ENCODE peak calls at places on chromosomes 3 and 15, in nine cellular contexts. G is D721Med, L is psoas muscle, O is upper lobe of right lung, U is mammary epithelial cell, H is neural crest cell, F is AG09319, N is breast epithelium, M is endothelial cell. B is an unnamed sample.

GRCh38 chr3:9151240-9151639 is 98.2 kb downstream of the SRGAP3 start:
- DNase-seq in O (no peak), M (no peak), F (peak; percentile 11), H (no peak), G (no peak), U (peak; percentile 31), N (no peak), L (no peak), B (no peak)

GRCh38 chr3:60294181-60294580 is 957.1 kb downstream of the FHIT start:
- DNase-seq in O (no peak), U (no peak), N (no peak), H (no peak), L (no peak), G (no peak), F (no peak), M (no peak), B (no peak)

GRCh38 chr3:37183976-37184375 is 9.6 kb upstream of the LRRFIP2 start:
- DNase-seq in H (no peak), U (peak; percentile 49), O (no peak), F (no peak), N (no peak), G (no peak), M (no peak), L (no peak), B (no peak)

GRCh38 chr15:101059381-101060341 is 140.5 kb downstream of the LRRK1 start:
- DNase-seq in O (no peak), M (no peak), H (no peak), N (no peak), F (no peak), U (no peak), G (no peak), L (no peak), B (no peak)

GRCh38 chr3:105365171-105365535 is 1.6 kb upstream of the ALCAM start:
- DNase-seq in F (no peak), O (no peak), L (no peak), N (no peak), G (no peak), M (no peak), H (no peak), U (no peak), B (no peak)

GRCh38 chr15:101795455-101795854 is 7.9 kb upstream of the OR4F6 start:
- DNase-seq in L (no peak), H (no peak), G (no peak), N (no peak), O (no peak), U (peak; percentile 56), M (no peak), F (peak; percentile 42), B (no peak)

GRCh38 chr15:83379574-83379973 is 67.6 kb upstream of the SH3GL3 start:
- DNase-seq in U (peak; percentile 94), M (no peak), G (no peak), H (no peak), L (no peak), F (no peak), O (no peak), N (no peak), B (no peak)

GRCh38 chr3:51622868-51623267 is 48.2 kb upstream of the TEX264 start:
- DNase-seq in O (no peak), H (no peak), G (no peak), N (no peak), M (no peak), U (no peak), F (peak; percentile 60), L (no peak), B (no peak)

GRCh38 chr15:66045542-66045941 is 176.3 kb downstream of the RAB11A start:
- DNase-seq in M (no peak), U (no peak), O (no peak), G (no peak), N (no peak), H (no peak), L (no peak), F (no peak), B (no peak)

GRCh38 chr3:187150599-187150998 is 11.3 kb upstream of the RPL39L start:
- DNase-seq in L (no peak), U (no peak), F (no peak), H (peak; percentile 23), M (peak; percentile 18), N (no peak), G (no peak), O (no peak), B (no peak)

GRCh38 chr15:90301901-90302300 is 36.4 kb downstream of the NGRN start:
- DNase-seq in L (no peak), G (no peak), U (no peak), O (no peak), N (no peak), M (no peak), F (no peak), H (no peak), B (no peak)

GRCh38 chr3:124269619-124270018 is 277.7 kb upstream of the ROPN1 start:
- DNase-seq in F (no peak), M (no peak), U (no peak), G (peak; percentile 38), N (no peak), O (no peak), L (no peak), H (no peak), B (no peak)

GRCh38 chr15:88331291-88331690 is 74.8 kb upstream of the NTRK3 start:
- DNase-seq in H (peak; percentile 76), M (peak; percentile 81), N (no peak), O (no peak), L (no peak), F (no peak), G (peak; percentile 44), U (peak; percentile 21), B (no peak)

GRCh38 chr3:124125320-124125719 is 133.4 kb upstream of the ROPN1 start:
- DNase-seq in L (no peak), F (no peak), H (no peak), N (no peak), U (no peak), O (no peak), M (no peak), G (no peak), B (no peak)

GRCh38 chr3:182524711-182525401 is 268.4 kb upstream of the ATP11B start:
- DNase-seq in L (no peak), G (no peak), F (no peak), U (no peak), H (no peak), N (no peak), O (no peak), M (no peak), B (no peak)

GRCh38 chr15:69647160-69647513 is 194.5 kb downstream of the RPLP1 start:
- DNase-seq in L (no peak), F (no peak), G (no peak), N (peak; percentile 5), U (no peak), M (no peak), O (no peak), H (no peak), B (no peak)

GRCh38 chr3:194046995-194047681 is 88.8 kb upstream of the HES1 start:
- DNase-seq in N (no peak), L (peak; percentile 89), H (no peak), U (no peak), F (no peak), O (peak; percentile 83), M (no peak), G (no peak), B (no peak)

GRCh38 chr15:39213385-39213840 is 367.5 kb upstream of the THBS1 start:
- DNase-seq in F (no peak), M (no peak), G (no peak), H (peak; percentile 27), U (peak; percentile 98), L (no peak), N (no peak), O (peak; percentile 71), B (no peak)

GRCh38 chr15:90154861-90155626 is 46.1 kb upstream of the SEMA4B start:
- DNase-seq in L (no peak), M (no peak), U (peak; percentile 44), H (no peak), O (no peak), N (no peak), F (no peak), G (no peak), B (no peak)

DNA sequence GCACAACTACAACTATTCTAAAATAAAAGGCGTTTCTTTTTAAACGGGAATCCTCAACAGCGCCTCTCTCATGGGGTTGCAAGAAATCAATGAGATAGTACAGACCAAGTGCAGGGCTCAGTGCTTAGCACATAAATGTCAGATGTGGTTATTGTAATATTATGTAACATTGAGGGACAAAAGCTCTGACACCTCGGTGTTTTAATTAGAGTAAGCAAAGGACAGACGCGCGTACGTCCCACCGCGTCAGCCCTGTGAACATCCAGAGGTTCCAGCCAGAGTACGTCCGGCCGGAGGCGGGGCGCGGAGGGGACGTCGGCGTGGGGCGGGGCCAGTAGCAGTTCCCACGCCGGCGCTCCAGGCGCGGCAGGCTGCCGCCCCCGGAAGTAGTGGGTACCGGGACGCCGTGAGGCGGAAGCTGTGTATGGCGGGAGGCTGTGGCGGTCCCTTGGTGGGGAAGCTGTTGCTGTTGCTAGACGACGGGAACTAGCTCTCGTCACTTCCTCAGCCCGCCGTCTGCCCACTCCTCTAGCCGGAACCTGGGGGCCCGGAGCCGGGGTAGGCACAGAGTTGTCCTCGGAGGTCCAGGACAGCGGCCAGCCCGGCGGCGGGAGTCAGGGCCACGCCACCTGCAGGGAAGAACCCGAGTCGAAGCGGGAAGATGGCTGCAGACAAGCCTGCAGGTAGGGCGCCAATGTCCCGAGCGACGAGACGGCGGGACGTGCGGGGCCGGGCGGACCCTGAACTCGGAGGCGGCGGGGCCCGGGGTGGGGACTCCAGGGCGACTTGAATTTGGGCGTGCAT is at the start of gene CNOT10:
- DNase-seq in L (peak; percentile 97), G (peak; percentile 56), F (peak; percentile 67), M (peak; percentile 95), O (peak; percentile 98), U (peak; percentile 93), N (peak; percentile 89), H (peak; percentile 89), B (peak; percentile 99)
- TF ChIP-seq CTCF in L (peak; percentile 22), G (no peak), F (peak; percentile 14), M (no peak), O (peak; percentile 20), U (peak; percentile 35), N (no peak), H (peak; percentile 43), B (peak; percentile 62)

GRCh38 chr3:10974746-10975375 is 17.7 kb upstream of the SLC6A1 start:
- DNase-seq in U (no peak), M (no peak), G (no peak), H (no peak), O (no peak), F (no peak), N (no peak), L (no peak), B (no peak)
- TF ChIP-seq CTCF in U (no peak), M (no peak), G (no peak), H (no peak), O (no peak), F (no peak), N (no peak), L (no peak), B (no peak)

GRCh38 chr3:15974647-15975046 is 176.9 kb upstream of the ANKRD28 start:
- DNase-seq in G (no peak), H (no peak), N (no peak), F (no peak), M (peak; percentile 11), U (no peak), L (no peak), O (no peak), B (no peak)
- TF ChIP-seq CTCF in G (peak; percentile 1), H (peak; percentile 24), N (no peak), F (peak; percentile 3), M (peak; percentile 14), U (peak; percentile 28), L (no peak), O (no peak), B (peak; percentile 28)

DNA sequence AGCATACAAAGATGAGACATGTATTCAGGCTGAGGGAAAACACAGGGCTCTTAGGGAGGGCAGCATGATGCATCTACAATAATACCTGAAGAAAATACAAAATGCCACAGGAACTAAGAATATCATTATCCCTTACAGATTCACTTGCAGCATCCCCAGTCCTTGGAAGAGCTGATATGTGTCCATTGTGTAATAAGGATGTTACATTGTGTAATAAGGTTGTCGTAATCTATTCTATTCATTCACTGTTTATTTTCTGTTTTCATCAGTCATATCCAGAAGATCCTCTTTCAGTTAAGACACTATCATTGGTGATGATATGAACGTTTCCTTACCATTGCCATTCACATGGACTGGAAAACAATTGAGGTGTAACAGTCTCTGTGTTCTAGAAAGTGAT is 241.3 kb downstream of the ZNF385D start:
- DNase-seq in F (no peak), M (no peak), L (no peak), H (no peak), N (no peak), G (no peak), O (no peak), U (no peak), B (no peak)
- TF ChIP-seq CTCF in F (no peak), M (no peak), L (no peak), H (no peak), N (no peak), G (no peak), O (no peak), U (no peak), B (no peak)

B was measured in chondrocyte.